ENCODE peak calls at places on chromosome 16, in eight cellular contexts. J is GM12892, Z is transverse colon, E is tibial nerve, N is sigmoid colon, B is esophagus muscularis mucosa, G is adrenal gland, C is H1. M is an unnamed sample.

GRCh38 chr16:14120335-14120734 is 49.2 kb downstream of the MRTFB start:
- DNase-seq in C (no peak), J (no peak), N (no peak), G (no peak), Z (no peak), E (no peak), B (no peak), M (no peak)

GRCh38 chr16:80330803-80331202 is 210.0 kb upstream of the DYNLRB2 start:
- DNase-seq in C (no peak), Z (peak), E (no peak), N (no peak), B (no peak), J (no peak), G (no peak), M (no peak)

GRCh38 chr16:11432856-11433395 is 87.7 kb downstream of the RMI2 start:
- DNase-seq in E (no peak), J (no peak), C (no peak), B (no peak), N (no peak), Z (no peak), G (no peak), M (no peak)

GRCh38 chr16:49924078-49924477 is 68.2 kb upstream of the ZNF423 start:
- DNase-seq in C (no peak), E (no peak), G (no peak), B (no peak), Z (no peak), N (peak), J (no peak), M (no peak)

GRCh38 chr16:79339863-79340262 is 260.7 kb downstream of the MAF start:
- DNase-seq in B (no peak), C (no peak), G (no peak), E (no peak), J (no peak), N (no peak), Z (no peak), M (no peak)

GRCh38 chr16:58024673-58025350 is 742 bp upstream of the MMP15 start:
- DNase-seq in B (no peak), G (peak), Z (peak), E (no peak), J (no peak), C (no peak), N (no peak), M (peak)

GRCh38 chr16:74449470-74449869 is 28.2 kb upstream of the CLEC18B start:
- DNase-seq in Z (peak), C (no peak), E (peak), G (peak), B (no peak), N (peak), J (no peak), M (no peak)

GRCh38 chr16:76571755-76572154 is 294.6 kb downstream of the CNTNAP4 start:
- DNase-seq in E (no peak), N (no peak), J (no peak), B (no peak), C (no peak), G (no peak), Z (no peak), M (no peak)

GRCh38 chr16:66298006-66298405 is 68.5 kb upstream of the CDH5 start:
- DNase-seq in N (peak), Z (no peak), B (no peak), E (no peak), J (no peak), C (no peak), G (no peak), M (no peak)

GRCh38 chr16:89314357-89314756 is 96.9 kb downstream of the ZNF778 start:
- DNase-seq in G (no peak), E (no peak), B (no peak), J (no peak), Z (no peak), N (no peak), C (no peak), M (no peak)

GRCh38 chr16:76265434-76266045 is 11.7 kb upstream of the CNTNAP4 start:
- DNase-seq in N (no peak), G (peak), Z (peak), B (no peak), C (peak), E (no peak), J (no peak), M (peak)

GRCh38 chr16:29710227-29711219 is 31.5 kb downstream of the QPRT start:
- DNase-seq in C (no peak), Z (no peak), G (peak), N (no peak), E (peak), J (no peak), B (no peak), M (no peak)

GRCh38 chr16:57061084-57061905 is 31.1 kb upstream of the CPNE2 start:
- DNase-seq in G (peak), E (peak), N (peak), C (no peak), Z (peak), J (no peak), B (no peak), M (no peak)

GRCh38 chr16:69309316-69309715 is 1.8 kb upstream of the VPS4A start:
- DNase-seq in C (no peak), Z (no peak), N (peak), B (no peak), G (no peak), J (no peak), E (peak), M (no peak)

DNA sequence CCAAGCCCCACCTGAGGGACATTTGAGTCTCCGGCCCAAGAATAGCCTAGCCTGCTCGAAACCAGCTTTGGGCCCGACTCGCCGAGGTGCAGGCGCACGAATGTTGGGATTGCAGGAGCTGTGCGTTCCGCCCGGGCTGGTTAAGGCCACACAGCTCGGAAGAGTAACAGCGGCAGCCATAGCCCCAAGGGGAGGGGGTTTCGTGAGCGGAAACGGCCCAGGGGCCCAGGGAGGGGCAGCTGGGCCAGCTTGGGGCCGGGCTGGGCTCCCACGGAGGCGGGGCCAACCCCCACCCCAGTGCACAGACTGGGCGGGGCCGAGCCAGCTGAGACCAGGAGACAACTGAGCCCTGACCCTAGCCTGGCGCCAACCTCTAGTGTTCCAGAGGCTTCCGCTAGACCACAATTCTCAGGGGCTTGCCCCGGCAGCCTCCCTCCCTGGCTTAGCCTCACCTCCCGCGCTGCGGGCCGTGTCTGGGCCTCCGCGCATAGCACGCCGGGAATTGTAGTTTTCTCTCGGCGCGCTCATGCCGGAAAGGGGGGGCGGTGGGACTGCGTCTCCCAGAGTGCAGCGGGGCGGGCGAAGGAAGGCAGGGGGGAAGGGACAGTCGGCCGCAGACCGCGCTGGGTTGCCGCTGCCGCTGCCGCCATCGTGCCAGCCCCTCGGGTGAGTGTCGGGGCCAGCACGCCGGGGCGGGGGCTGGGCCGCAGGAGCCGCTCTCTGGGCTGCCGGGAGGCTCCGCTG is at the start of gene NUTF2:
- DNase-seq in C (peak), G (peak), E (peak), B (peak), Z (peak), J (peak), N (peak), M (peak)
- TF ChIP-seq POLR2A in C (peak), G (no peak), E (peak), B (peak), Z (peak), J (peak), N (peak), M (peak)

GRCh38 chr16:51337662-51338061 is 186.6 kb upstream of the SALL1 start:
- DNase-seq in N (no peak), B (no peak), G (no peak), J (no peak), Z (no peak), E (no peak), C (no peak), M (no peak)
- TF ChIP-seq POLR2A in N (no peak), B (no peak), G (no peak), J (no peak), Z (no peak), E (no peak), C (no peak), M (no peak)

GRCh38 chr16:53097190-53097589 is 42.4 kb downstream of the CHD9 start:
- DNase-seq in C (no peak), E (no peak), J (no peak), B (no peak), G (no peak), N (no peak), Z (no peak), M (no peak)

GRCh38 chr16:53100889-53101288 is 46.1 kb downstream of the CHD9 start:
- DNase-seq in C (no peak), B (no peak), N (no peak), J (no peak), Z (no peak), G (no peak), E (no peak), M (no peak)

GRCh38 chr16:53098526-53099317 is 43.9 kb downstream of the CHD9 start:
- DNase-seq in N (peak), Z (peak), C (no peak), E (peak), J (peak), G (peak), B (peak), M (peak)

GRCh38 chr16:53100131-53100748 is 45.4 kb downstream of the CHD9 start:
- DNase-seq in C (no peak), N (no peak), J (no peak), B (no peak), G (no peak), Z (no peak), E (no peak), M (no peak)

GRCh38 chr16:53099318-53100130 is 44.7 kb downstream of the CHD9 start:
- DNase-seq in J (peak), C (peak), G (peak), B (peak), N (peak), E (peak), Z (peak), M (peak)
- TF ChIP-seq POLR2A in J (peak), C (no peak), G (no peak), B (no peak), N (no peak), E (no peak), Z (peak), M (peak)

DNA sequence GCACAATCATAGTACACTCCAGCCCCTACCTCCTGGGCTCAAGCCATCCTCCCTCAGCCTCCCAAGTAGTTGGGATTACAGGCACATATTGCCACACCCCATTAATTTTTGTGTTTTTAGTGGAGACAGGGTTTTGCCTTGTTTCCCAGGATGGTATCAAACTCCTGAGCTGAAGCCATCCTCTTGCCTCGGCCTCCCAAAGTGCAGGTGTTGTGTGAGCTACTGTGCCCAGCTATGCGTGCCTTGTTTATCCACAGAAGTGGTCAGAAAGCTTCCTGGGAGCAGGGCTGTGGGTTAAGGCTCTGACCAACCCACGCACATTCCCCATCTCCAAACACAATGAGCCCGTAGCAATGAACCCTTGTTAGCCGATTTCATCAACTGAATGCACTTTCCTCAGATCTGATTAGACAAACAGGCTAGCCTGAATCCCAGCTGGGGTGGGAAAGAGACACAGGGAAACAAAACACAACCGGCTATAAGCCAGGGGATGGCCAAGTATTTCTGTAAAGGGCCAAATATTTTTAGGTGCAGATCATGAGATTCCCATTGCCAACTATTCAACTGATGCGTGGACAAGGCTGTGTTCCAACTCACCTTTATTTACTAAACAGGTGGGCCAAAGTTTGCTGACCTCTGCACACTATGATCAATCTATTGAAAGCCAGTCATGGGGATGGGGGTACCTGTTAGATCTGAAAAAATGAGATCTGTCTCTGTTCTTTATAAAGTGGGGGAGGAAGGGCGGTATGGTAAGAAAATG is 193.6 kb downstream of the CPPED1 start:
- DNase-seq in B (no peak), G (no peak), C (no peak), Z (no peak), E (no peak), N (no peak), J (no peak), M (no peak)
- TF ChIP-seq POLR2A in B (no peak), G (no peak), C (no peak), Z (no peak), E (no peak), N (no peak), J (no peak), M (no peak)

GRCh38 chr16:16021988-16022682 is 72.7 kb downstream of the ABCC1 start:
- DNase-seq in Z (peak), G (peak), C (no peak), J (no peak), B (peak), N (peak), E (peak), M (peak)
- TF ChIP-seq POLR2A in Z (no peak), G (no peak), C (no peak), J (no peak), B (no peak), N (no peak), E (no peak), M (peak)

M was measured in erythroblast.